ENCODE peak calls at places on chromosomes 3 and 15, in four cellular contexts. B is mucosa of gallbladder; M is stimulated activated CD4-positive, alpha-beta T cell treated with anti-CD3 and anti-CD28 coated beads, Interleukin-2, amount 100 ng/mL, for 24 hours; Y is stomach. H is an unnamed sample.

GRCh38 chr3:141257971-141258370 is 26.3 kb downstream of the PXYLP1 start:
- DNase-seq in M (no peak), Y (no peak), B (no peak), H (no peak)

GRCh38 chr3:190182418-190183043 is 61.8 kb upstream of the P3H2 start:
- DNase-seq in M (no peak), B (no peak), Y (no peak), H (no peak)

GRCh38 chr3:98962951-98963350 is 61.5 kb upstream of the DCBLD2 start:
- DNase-seq in Y (no peak), M (no peak), B (no peak), H (no peak)

GRCh38 chr15:67405208-67406191 is 115.4 kb upstream of the C15orf61 start:
- DNase-seq in M (no peak), B (no peak), Y (no peak), H (no peak)

GRCh38 chr3:16243706-16244490 is 20.8 kb downstream of the DPH3 start:
- DNase-seq in Y (no peak), B (no peak), M (no peak), H (no peak)

GRCh38 chr3:194082596-194083220 is 53.2 kb upstream of the HES1 start:
- DNase-seq in B (no peak), M (no peak), Y (no peak), H (no peak)

GRCh38 chr15:25805006-25805405 is 58.1 kb downstream of the ATP10A start:
- DNase-seq in B (no peak), M (no peak), Y (no peak), H (no peak)

GRCh38 chr15:71802770-71803169 is 7.6 kb upstream of the NR2E3 start:
- DNase-seq in B (no peak), Y (no peak), M (peak), H (no peak)

GRCh38 chr3:184395320-184395660 is 15.4 kb downstream of the CHRD start:
- DNase-seq in B (no peak), Y (no peak), M (no peak), H (no peak)

GRCh38 chr3:12775226-12775625 is 16.2 kb upstream of the TMEM40 start:
- DNase-seq in Y (no peak), B (no peak), M (no peak), H (no peak)

GRCh38 chr3:72179107-72179464 is 394.1 kb upstream of the PROK2 start:
- DNase-seq in M (no peak), Y (no peak), B (no peak), H (no peak)

GRCh38 chr3:123833398-123833785 is 50.7 kb downstream of the MYLK start:
- DNase-seq in M (no peak), B (no peak), Y (no peak), H (no peak)

GRCh38 chr3:105715372-105715771 is 153.4 kb downstream of the CBLB start:
- DNase-seq in B (no peak), M (no peak), Y (no peak), H (no peak)

GRCh38 chr15:100295939-100296338 is 45.8 kb downstream of the ADAMTS17 start:
- DNase-seq in Y (no peak), B (no peak), M (no peak), H (no peak)

GRCh38 chr3:187706966-187707365 is 4.6 kb upstream of the RTP2 start:
- DNase-seq in M (no peak), Y (no peak), B (no peak), H (no peak)

GRCh38 chr15:97986781-97987180 is 26.3 kb downstream of the ARRDC4 start:
- DNase-seq in B (no peak), M (no peak), Y (no peak), H (no peak)

GRCh38 chr3:12998648-12999047 is 74.6 kb downstream of the IQSEC1 start:
- DNase-seq in M (no peak), B (no peak), Y (no peak), H (no peak)

GRCh38 chr3:45583021-45583851 is 11.3 kb upstream of the LIMD1 start:
- DNase-seq in B (peak), M (no peak), Y (no peak), H (no peak)

GRCh38 chr15:45150481-45150880 is 20.7 kb downstream of the DUOX1 start:
- DNase-seq in Y (no peak), B (no peak), M (no peak), H (no peak)

GRCh38 chr15:91032919-91033803 is 10.8 kb upstream of the VPS33B start:
- DNase-seq in Y (peak), M (peak), B (peak), H (no peak)

H was measured in omental fat pad.